ENCODE peak calls at places on chromosomes 2 and 18, in nine cellular contexts. O is GM20000; U is brain microvascular endothelial cell; K is neural progenitor cell; X is lower lobe of right lung; E is lung; N is CD8-positive, alpha-beta T cell; C is endothelial cell; J is GM23338. D is an unnamed sample.

GRCh38 chr18:35241523-35241804 is 630 bp downstream of the ZNF397 start:
- DNase-seq in O (no peak), U (no peak), K (no peak), X (no peak), E (no peak), N (no peak), C (no peak), J (no peak), D (no peak)

GRCh38 chr2:215692387-215693079 is 256.7 kb upstream of the FN1 start:
- DNase-seq in O (no peak), U (peak; percentile 47), K (no peak), X (no peak), E (no peak), N (no peak), C (no peak), J (no peak), D (peak; percentile 40)

GRCh38 chr2:189412330-189412953 is 28.8 kb upstream of the WDR75 start:
- DNase-seq in O (peak; percentile 36), U (no peak), K (peak; percentile 29), X (no peak), E (no peak), N (peak; percentile 46), C (peak; percentile 50), J (peak; percentile 47), D (peak; percentile 58)

GRCh38 chr2:186459009-186459408 is 27.1 kb upstream of the ZC3H15 start:
- DNase-seq in O (no peak), U (no peak), K (peak; percentile 17), X (no peak), E (no peak), N (no peak), C (no peak), J (peak; percentile 11), D (peak; percentile 8)

GRCh38 chr2:26854283-26854827 is 6.4 kb downstream of the DPYSL5 start:
- DNase-seq in O (no peak), U (no peak), K (no peak), X (no peak), E (no peak), N (no peak), C (no peak), J (no peak), D (no peak)

GRCh38 chr2:212537311-212538155 is 1.1 kb downstream of the ERBB4 start:
- DNase-seq in O (peak; percentile 29), U (no peak), K (peak; percentile 68), X (peak; percentile 64), E (peak; percentile 43), N (no peak), C (peak; percentile 44), J (peak; percentile 79), D (no peak)

GRCh38 chr18:10420561-10421352 is 33.7 kb upstream of the APCDD1 start:
- DNase-seq in O (no peak), U (no peak), K (no peak), X (no peak), E (no peak), N (no peak), C (no peak), J (no peak), D (peak; percentile 58)

GRCh38 chr2:177543007-177543760 is 150.6 kb downstream of the AGPS start:
- DNase-seq in O (no peak), U (peak; percentile 91), K (no peak), X (no peak), E (peak; percentile 37), N (no peak), C (no peak), J (no peak), D (peak; percentile 75)

GRCh38 chr18:24273596-24273995 is 124.0 kb downstream of the OSBPL1A start:
- DNase-seq in O (no peak), U (no peak), K (no peak), X (no peak), E (no peak), N (no peak), C (no peak), J (no peak), D (no peak)

GRCh38 chr2:240926516-240927389 is 20.6 kb downstream of the CROCC2 start:
- DNase-seq in O (no peak), U (no peak), K (no peak), X (peak; percentile 46), E (no peak), N (no peak), C (no peak), J (no peak), D (no peak)

GRCh38 chr18:2978626-2979025 is 34.3 kb downstream of the LPIN2 start:
- DNase-seq in O (no peak), U (peak; percentile 88), K (no peak), X (no peak), E (no peak), N (no peak), C (no peak), J (no peak), D (peak; percentile 83)

GRCh38 chr2:152548111-152548875 is 169.0 kb downstream of the PRPF40A start:
- DNase-seq in O (no peak), U (no peak), K (no peak), X (no peak), E (no peak), N (no peak), C (no peak), J (no peak), D (no peak)
- TF ChIP-seq CTCF in O (no peak), U (no peak), K (no peak), X (no peak), E (no peak), N (no peak), C (no peak), J (no peak), D (no peak)

GRCh38 chr18:8525692-8526091 is 83.5 kb upstream of the RAB12 start:
- DNase-seq in O (peak; percentile 29), U (no peak), K (peak; percentile 50), X (no peak), E (no peak), N (no peak), C (peak; percentile 24), J (peak; percentile 69), D (no peak)
- TF ChIP-seq CTCF in O (no peak), U (peak; percentile 52), K (peak; percentile 43), X (no peak), E (no peak), N (no peak), C (no peak), J (peak; percentile 61), D (peak; percentile 37)

GRCh38 chr2:104733544-104733943 is 120.4 kb upstream of the POU3F3 start:
- DNase-seq in O (peak; percentile 12), U (no peak), K (peak; percentile 60), X (no peak), E (no peak), N (no peak), C (peak; percentile 41), J (peak; percentile 81), D (no peak)
- TF ChIP-seq CTCF in O (peak; percentile 28), U (peak; percentile 59), K (peak; percentile 60), X (peak; percentile 23), E (no peak), N (no peak), C (peak; percentile 59), J (peak; percentile 74), D (peak; percentile 18)

GRCh38 chr2:107932483-107932882 is 53.8 kb upstream of the SLC5A7 start:
- DNase-seq in O (no peak), U (peak; percentile 57), K (no peak), X (no peak), E (no peak), N (no peak), C (no peak), J (no peak), D (no peak)

GRCh38 chr2:107936427-107937359 is 49.6 kb upstream of the SLC5A7 start:
- DNase-seq in O (no peak), U (no peak), K (peak; percentile 48), X (no peak), E (no peak), N (no peak), C (peak; percentile 41), J (peak; percentile 58), D (no peak)

GRCh38 chr2:107927034-107927534 is 59.2 kb upstream of the SLC5A7 start:
- DNase-seq in O (no peak), U (no peak), K (no peak), X (no peak), E (no peak), N (no peak), C (no peak), J (no peak), D (no peak)

DNA sequence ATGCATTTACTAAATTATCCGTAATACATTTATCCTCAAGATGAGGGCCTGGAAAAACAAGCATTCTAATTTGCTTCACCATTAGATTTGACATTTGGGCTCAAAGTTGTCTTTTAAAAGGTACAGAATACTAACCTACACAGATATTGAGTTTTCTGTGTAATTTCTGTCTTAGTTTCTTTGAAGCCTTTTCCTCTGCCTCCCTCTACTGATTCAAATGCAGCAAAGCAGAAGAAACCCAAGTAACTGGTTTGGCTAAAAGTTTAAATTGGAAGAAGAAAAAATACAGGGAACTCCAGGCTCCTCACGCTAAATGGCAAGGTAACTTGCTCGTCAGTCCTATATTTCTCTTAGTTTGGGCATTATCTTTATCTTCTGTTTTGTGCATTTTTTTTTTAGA is 53.3 kb upstream of the SLC5A7 start:
- DNase-seq in O (no peak), U (no peak), K (peak; percentile 32), X (no peak), E (no peak), N (no peak), C (no peak), J (peak; percentile 38), D (peak; percentile 5)
- TF ChIP-seq CTCF in O (no peak), U (peak; percentile 54), K (peak; percentile 70), X (no peak), E (no peak), N (no peak), C (no peak), J (peak; percentile 63), D (peak; percentile 55)

DNA sequence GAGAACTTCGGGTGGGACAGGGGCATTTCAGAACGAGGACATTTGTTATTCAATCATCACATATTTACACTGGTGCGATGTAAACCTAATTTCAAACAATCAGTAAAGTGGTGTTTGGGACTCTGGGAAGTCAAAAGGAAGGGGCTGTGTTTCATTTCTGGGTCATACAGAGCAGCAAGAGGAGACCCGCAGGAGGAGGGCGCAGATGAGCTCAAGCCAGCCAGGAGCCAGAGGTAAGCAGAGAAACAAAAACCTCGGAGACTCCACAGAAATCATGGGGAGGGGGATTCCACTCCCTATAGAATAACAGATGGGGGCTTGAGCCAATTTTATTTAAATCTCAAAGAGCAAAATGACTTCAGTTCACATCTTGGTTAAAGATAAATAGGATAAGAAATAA is 55.4 kb downstream of the NEB start:
- DNase-seq in O (no peak), U (no peak), K (no peak), X (no peak), E (no peak), N (no peak), C (no peak), J (peak; percentile 19), D (no peak)
- TF ChIP-seq CTCF in O (no peak), U (no peak), K (no peak), X (no peak), E (no peak), N (no peak), C (no peak), J (no peak), D (no peak)

DNA sequence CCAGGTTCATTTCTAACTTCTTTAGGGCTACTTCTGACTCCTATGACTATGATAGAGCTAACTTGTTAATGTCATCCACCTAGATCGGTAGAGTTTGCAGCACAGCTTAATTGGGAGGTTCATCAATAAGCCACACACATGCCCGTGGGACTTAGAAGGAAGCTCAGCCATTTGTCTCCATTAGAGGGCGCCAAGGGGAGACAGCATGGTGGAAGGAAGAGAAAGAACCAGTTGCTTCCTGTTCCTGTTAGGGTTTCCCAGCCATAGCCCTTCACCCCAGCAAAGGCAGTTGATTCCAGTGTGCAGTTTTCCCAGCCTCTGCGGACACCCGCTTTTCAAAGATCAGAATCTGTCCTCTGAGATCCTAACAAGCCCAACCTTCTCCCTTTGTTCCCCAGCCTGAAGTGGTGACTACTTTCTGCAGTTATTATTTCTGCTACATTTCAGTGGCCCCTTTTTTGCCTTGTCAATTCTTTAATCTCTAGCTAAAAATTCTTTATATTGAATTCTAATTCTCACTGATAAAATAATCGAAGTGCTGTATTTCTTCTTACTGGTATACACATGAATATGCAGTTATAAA is 30.3 kb downstream of the MAIP1 start:
- DNase-seq in O (peak; percentile 35), U (peak; percentile 66), K (peak; percentile 71), X (peak; percentile 60), E (peak; percentile 75), N (peak; percentile 35), C (peak; percentile 58), J (peak; percentile 93), D (peak; percentile 70)
- TF ChIP-seq CTCF in O (no peak), U (peak; percentile 89), K (peak; percentile 72), X (peak; percentile 65), E (peak; percentile 16), N (peak; percentile 45), C (peak; percentile 71), J (peak; percentile 79), D (peak; percentile 83)

D was measured in HFFc6.